ENCODE peak calls at places on chromosome 15, in eight cellular contexts. O is COR-L47; Q is NCI-H460; J is hippocampal formation; Y is iris pigment epithelial cell; X is activated CD4-positive, alpha-beta T cell treated with anti-CD3 and anti-CD28 coated beads for 36 hours; M is activated naive CD4-positive, alpha-beta T cell; T is GM03348. P is an unnamed sample.
A peak's percentile ranks its signal among the peaks of the same experiment; 100 is the strongest.

GRCh38 chr15:27692438-27692837 is 406.7 kb downstream of the OCA2 start:
- DNase-seq in O (peak; percentile 54), Q (no peak), J (no peak), Y (no peak), X (no peak), M (no peak), T (no peak), P (no peak)

GRCh38 chr15:61660579-61660978 is 399.7 kb downstream of the VPS13C start:
- DNase-seq in O (no peak), Q (no peak), J (no peak), Y (peak; percentile 61), X (no peak), M (no peak), T (peak; percentile 67), P (no peak)

GRCh38 chr15:36407647-36408046 is 171.8 kb upstream of the CDIN1 start:
- DNase-seq in O (peak; percentile 12), Q (no peak), J (no peak), Y (peak; percentile 82), X (no peak), M (no peak), T (peak; percentile 74), P (no peak)

GRCh38 chr15:69665641-69666091 is 213.0 kb downstream of the RPLP1 start:
- DNase-seq in O (no peak), Q (no peak), J (no peak), Y (no peak), X (no peak), M (no peak), T (no peak), P (no peak)

GRCh38 chr15:80003171-80003570 is 32.2 kb upstream of the BCL2A1 start:
- DNase-seq in O (no peak), Q (no peak), J (no peak), Y (no peak), X (no peak), M (no peak), T (no peak), P (no peak)

GRCh38 chr15:40746916-40747418 is 8.1 kb downstream of the RMDN3 start:
- DNase-seq in O (no peak), Q (no peak), J (no peak), Y (peak; percentile 36), X (no peak), M (no peak), T (peak; percentile 66), P (peak; percentile 41)

GRCh38 chr15:83733206-83733605 is 79.3 kb downstream of the ADAMTSL3 start:
- DNase-seq in O (no peak), Q (no peak), J (no peak), Y (peak; percentile 89), X (no peak), M (no peak), T (peak; percentile 67), P (no peak)

GRCh38 chr15:55823191-55823670 is 80.3 kb upstream of the PRTG start:
- DNase-seq in O (peak; percentile 31), Q (no peak), J (no peak), Y (peak; percentile 89), X (no peak), M (no peak), T (peak; percentile 49), P (no peak)

GRCh38 chr15:29143909-29144308 is 125.7 kb downstream of the NSMCE3 start:
- DNase-seq in O (no peak), Q (no peak), J (no peak), Y (peak; percentile 51), X (no peak), M (no peak), T (peak; percentile 87), P (no peak)

GRCh38 chr15:66287461-66288055 is 5.8 kb upstream of the DIS3L start:
- DNase-seq in O (no peak), Q (peak; percentile 44), J (peak; percentile 31), Y (no peak), X (no peak), M (no peak), T (peak; percentile 69), P (no peak)

GRCh38 chr15:89772933-89773583 is 3.1 kb upstream of the MESP2 start:
- DNase-seq in O (no peak), Q (peak; percentile 15), J (no peak), Y (peak; percentile 49), X (no peak), M (no peak), T (peak; percentile 49), P (peak; percentile 30)

GRCh38 chr15:98548172-98548971 is 100.0 kb upstream of the IGF1R start:
- DNase-seq in O (no peak), Q (peak; percentile 28), J (peak; percentile 8), Y (peak; percentile 81), X (peak; percentile 79), M (peak; percentile 9), T (peak; percentile 74), P (peak; percentile 54)

GRCh38 chr15:44620081-44620480 is 43.4 kb downstream of the SPG11 start:
- DNase-seq in O (no peak), Q (no peak), J (no peak), Y (no peak), X (no peak), M (no peak), T (no peak), P (no peak)

GRCh38 chr15:56719021-56719612 is 14.2 kb downstream of the ZNF280D start:
- DNase-seq in O (no peak), Q (no peak), J (no peak), Y (no peak), X (no peak), M (no peak), T (no peak), P (no peak)

GRCh38 chr15:31522056-31522455 is 195.4 kb downstream of the KLF13 start:
- DNase-seq in O (no peak), Q (no peak), J (no peak), Y (no peak), X (no peak), M (no peak), T (no peak), P (no peak)

GRCh38 chr15:67077641-67078215 is 12.3 kb downstream of the SMAD3 start:
- DNase-seq in O (no peak), Q (no peak), J (no peak), Y (no peak), X (no peak), M (no peak), T (no peak), P (no peak)

GRCh38 chr15:71344316-71344715 is 229.0 kb downstream of the THSD4 start:
- DNase-seq in O (no peak), Q (no peak), J (no peak), Y (no peak), X (no peak), M (no peak), T (no peak), P (no peak)

GRCh38 chr15:58771621-58772235 is 626 bp downstream of the MINDY2 start:
- DNase-seq in O (peak; percentile 17), Q (no peak), J (peak; percentile 51), Y (no peak), X (peak; percentile 48), M (no peak), T (peak; percentile 42), P (peak; percentile 63)

GRCh38 chr15:72231066-72231846 is at the start of gene PKM:
- DNase-seq in O (peak; percentile 99), Q (peak; percentile 93), J (peak; percentile 82), Y (peak; percentile 99), X (peak; percentile 99), M (peak; percentile 89), T (peak; percentile 97), P (peak; percentile 97)

GRCh38 chr15:48097264-48097663 is 23.5 kb upstream of the SLC24A5 start:
- DNase-seq in O (no peak), Q (no peak), J (no peak), Y (no peak), X (no peak), M (no peak), T (no peak), P (no peak)

GRCh38 chr15:33150516-33150915 is 44.0 kb downstream of the FMN1 start:
- DNase-seq in O (no peak), Q (no peak), J (no peak), Y (no peak), X (no peak), M (no peak), T (no peak), P (no peak)

GRCh38 chr15:94348084-94348483 is 116.7 kb downstream of the MCTP2 start:
- DNase-seq in O (no peak), Q (no peak), J (no peak), Y (no peak), X (no peak), M (no peak), T (no peak), P (no peak)

GRCh38 chr15:60733196-60733595 is 254.3 kb upstream of the ICE2 start:
- DNase-seq in O (no peak), Q (no peak), J (no peak), Y (no peak), X (peak; percentile 58), M (no peak), T (no peak), P (no peak)

P was measured in D341Med.